ENCODE peak calls at places on chromosomes 7 and 10, in six cellular contexts. D, O, Z, X, C and A are unnamed samples.

GRCh38 chr10:75853085-75853484 is 421.7 kb downstream of the LRMDA start:
- DNase-seq in C (peak; percentile 14), D (no peak), X (no peak), O (no peak), Z (no peak), A (no peak)

GRCh38 chr10:46299531-46300366 is 13.0 kb downstream of the ANTXRL start:
- DNase-seq in O (no peak), D (no peak), Z (no peak), X (no peak), C (no peak), A (no peak)

GRCh38 chr10:78830062-78830974 is 238.4 kb upstream of the ZMIZ1 start:
- DNase-seq in Z (no peak), X (no peak), O (no peak), C (no peak), D (no peak), A (no peak)

GRCh38 chr7:149355390-149356048 is 93.5 kb downstream of the ZNF783 start:
- DNase-seq in O (no peak), Z (no peak), D (no peak), X (no peak), C (no peak), A (no peak)

GRCh38 chr7:28550580-28551205 is 138.4 kb downstream of the CREB5 start:
- DNase-seq in Z (no peak), X (no peak), D (no peak), O (no peak), C (no peak), A (no peak)

GRCh38 chr7:157497744-157498541 is 161.1 kb downstream of the DNAJB6 start:
- DNase-seq in D (peak; percentile 11), X (no peak), C (no peak), O (no peak), Z (no peak), A (no peak)

GRCh38 chr7:112182749-112183148 is 23.4 kb downstream of the DOCK4 start:
- DNase-seq in X (no peak), D (no peak), O (no peak), C (no peak), Z (no peak), A (no peak)

GRCh38 chr10:33234779-33235178 is 99.7 kb downstream of the NRP1 start:
- DNase-seq in C (no peak), Z (no peak), D (no peak), O (no peak), X (no peak), A (no peak)

GRCh38 chr7:51224811-51225581 is 91.6 kb downstream of the COBL start:
- DNase-seq in D (no peak), Z (no peak), C (peak; percentile 34), O (peak; percentile 43), X (no peak), A (no peak)

GRCh38 chr7:21869785-21870402 is 75.8 kb downstream of the CDCA7L start:
- DNase-seq in Z (no peak), X (no peak), O (no peak), D (no peak), C (peak; percentile 20), A (no peak)